ENCODE peak calls at places on chromosome 16, in seven cellular contexts. One of them, this sample, is unnamed.
A peak's percentile ranks its signal among the peaks of the same experiment; 100 is the strongest.

GRCh38 chr16:51919736-51920135 is 627.2 kb downstream of the TOX3 start:
- DNase-seq in kidney glomerular epithelial cell: no peak
- DNase-seq in amniotic stem cell: no peak
- DNase-seq in GM23338: no peak
- DNase-seq in activated naive CD8-positive, alpha-beta T cell treated with anti-CD3 and anti-CD28 coated beads, Interleukin-2, amount 50 U/mL, for 24 hours: no peak
- DNase-seq in AG20443: no peak
- DNase-seq in NCI-H524: no peak
- DNase-seq in this sample: no peak

GRCh38 chr16:84959045-84959576 is 52.2 kb downstream of the ZDHHC7 start:
- DNase-seq in NCI-H524: no peak
- DNase-seq in amniotic stem cell: no peak
- DNase-seq in AG20443: no peak
- DNase-seq in GM23338: peak; percentile 50
- DNase-seq in kidney glomerular epithelial cell: no peak
- DNase-seq in activated naive CD8-positive, alpha-beta T cell treated with anti-CD3 and anti-CD28 coated beads, Interleukin-2, amount 50 U/mL, for 24 hours: no peak
- DNase-seq in this sample: no peak

GRCh38 chr16:15857779-15858560 is 1.1 kb upstream of the MYH11 start:
- DNase-seq in NCI-H524: peak; percentile 13
- DNase-seq in AG20443: peak; percentile 84
- DNase-seq in amniotic stem cell: peak; percentile 4
- DNase-seq in kidney glomerular epithelial cell: no peak
- DNase-seq in activated naive CD8-positive, alpha-beta T cell treated with anti-CD3 and anti-CD28 coated beads, Interleukin-2, amount 50 U/mL, for 24 hours: no peak
- DNase-seq in GM23338: peak; percentile 86
- DNase-seq in this sample: no peak

GRCh38 chr16:86252596-86252995 is 257.7 kb upstream of the FOXF1 start:
- DNase-seq in NCI-H524: no peak
- DNase-seq in kidney glomerular epithelial cell: no peak
- DNase-seq in activated naive CD8-positive, alpha-beta T cell treated with anti-CD3 and anti-CD28 coated beads, Interleukin-2, amount 50 U/mL, for 24 hours: peak; percentile 4
- DNase-seq in AG20443: peak; percentile 58
- DNase-seq in GM23338: peak; percentile 89
- DNase-seq in amniotic stem cell: no peak
- DNase-seq in this sample: no peak

GRCh38 chr16:73015612-73016487 is 32.1 kb downstream of the ZFHX3 start:
- DNase-seq in NCI-H524: no peak
- DNase-seq in kidney glomerular epithelial cell: peak; percentile 86
- DNase-seq in AG20443: no peak
- DNase-seq in amniotic stem cell: no peak
- DNase-seq in activated naive CD8-positive, alpha-beta T cell treated with anti-CD3 and anti-CD28 coated beads, Interleukin-2, amount 50 U/mL, for 24 hours: no peak
- DNase-seq in GM23338: no peak
- DNase-seq in this sample: peak; percentile 91

GRCh38 chr16:57284206-57284951 is at the start of gene PLLP:
- DNase-seq in kidney glomerular epithelial cell: peak; percentile 34
- DNase-seq in amniotic stem cell: no peak
- DNase-seq in activated naive CD8-positive, alpha-beta T cell treated with anti-CD3 and anti-CD28 coated beads, Interleukin-2, amount 50 U/mL, for 24 hours: peak; percentile 53
- DNase-seq in NCI-H524: peak; percentile 60
- DNase-seq in GM23338: peak; percentile 68
- DNase-seq in AG20443: peak; percentile 71
- DNase-seq in this sample: peak; percentile 67

GRCh38 chr16:75535901-75536300 is at the start of gene CHST5:
- DNase-seq in NCI-H524: no peak
- DNase-seq in amniotic stem cell: no peak
- DNase-seq in AG20443: no peak
- DNase-seq in activated naive CD8-positive, alpha-beta T cell treated with anti-CD3 and anti-CD28 coated beads, Interleukin-2, amount 50 U/mL, for 24 hours: no peak
- DNase-seq in kidney glomerular epithelial cell: no peak
- DNase-seq in GM23338: peak; percentile 27
- DNase-seq in this sample: no peak

GRCh38 chr16:85839681-85840240 is 40.3 kb downstream of the COX4I1 start:
- DNase-seq in kidney glomerular epithelial cell: no peak
- DNase-seq in GM23338: no peak
- DNase-seq in AG20443: no peak
- DNase-seq in activated naive CD8-positive, alpha-beta T cell treated with anti-CD3 and anti-CD28 coated beads, Interleukin-2, amount 50 U/mL, for 24 hours: no peak
- DNase-seq in amniotic stem cell: no peak
- DNase-seq in NCI-H524: no peak
- DNase-seq in this sample: no peak

GRCh38 chr16:85984947-85985451 is 86.0 kb downstream of the IRF8 start:
- DNase-seq in activated naive CD8-positive, alpha-beta T cell treated with anti-CD3 and anti-CD28 coated beads, Interleukin-2, amount 50 U/mL, for 24 hours: no peak
- DNase-seq in kidney glomerular epithelial cell: no peak
- DNase-seq in GM23338: no peak
- DNase-seq in NCI-H524: no peak
- DNase-seq in amniotic stem cell: no peak
- DNase-seq in AG20443: no peak
- DNase-seq in this sample: no peak

GRCh38 chr16:2178321-2179106 is 17.9 kb downstream of the CASKIN1 start:
- DNase-seq in kidney glomerular epithelial cell: no peak
- DNase-seq in GM23338: peak; percentile 89
- DNase-seq in NCI-H524: no peak
- DNase-seq in amniotic stem cell: no peak
- DNase-seq in AG20443: peak; percentile 58
- DNase-seq in activated naive CD8-positive, alpha-beta T cell treated with anti-CD3 and anti-CD28 coated beads, Interleukin-2, amount 50 U/mL, for 24 hours: peak; percentile 40
- DNase-seq in this sample: no peak

GRCh38 chr16:31327675-31328225 is 27.2 kb upstream of the ITGAX start:
- DNase-seq in kidney glomerular epithelial cell: no peak
- DNase-seq in AG20443: no peak
- DNase-seq in activated naive CD8-positive, alpha-beta T cell treated with anti-CD3 and anti-CD28 coated beads, Interleukin-2, amount 50 U/mL, for 24 hours: no peak
- DNase-seq in amniotic stem cell: no peak
- DNase-seq in GM23338: peak; percentile 41
- DNase-seq in NCI-H524: no peak
- DNase-seq in this sample: no peak

GRCh38 chr16:785563-786535 is 2.3 kb downstream of the RPUSD1 start:
- DNase-seq in AG20443: peak; percentile 79
- DNase-seq in amniotic stem cell: peak; percentile 16
- DNase-seq in kidney glomerular epithelial cell: peak; percentile 4
- DNase-seq in NCI-H524: peak; percentile 47
- DNase-seq in GM23338: peak; percentile 93
- DNase-seq in activated naive CD8-positive, alpha-beta T cell treated with anti-CD3 and anti-CD28 coated beads, Interleukin-2, amount 50 U/mL, for 24 hours: peak; percentile 85
- DNase-seq in this sample: peak; percentile 53

GRCh38 chr16:931651-932500 is 38.9 kb downstream of the LMF1 start:
- DNase-seq in kidney glomerular epithelial cell: peak; percentile 44
- DNase-seq in GM23338: no peak
- DNase-seq in AG20443: no peak
- DNase-seq in NCI-H524: no peak
- DNase-seq in activated naive CD8-positive, alpha-beta T cell treated with anti-CD3 and anti-CD28 coated beads, Interleukin-2, amount 50 U/mL, for 24 hours: no peak
- DNase-seq in amniotic stem cell: no peak
- DNase-seq in this sample: peak; percentile 72